ENCODE peak calls at places on chromosomes 1 and 21, in six cellular contexts. G, Q, V, Y, L and O are unnamed samples.

GRCh38 chr1:148315081-148315811 is 163.2 kb upstream of the NBPF11 start:
- DNase-seq in G (no peak), Q (no peak), V (no peak), Y (peak; percentile 62), L (no peak), O (peak; percentile 70)

GRCh38 chr1:92315766-92316413 is 17.0 kb downstream of the RPAP2 start:
- DNase-seq in G (peak; percentile 68), Q (no peak), V (no peak), Y (no peak), L (no peak), O (no peak)

GRCh38 chr21:42539931-42540343 is 26.3 kb downstream of the SLC37A1 start:
- DNase-seq in G (no peak), Q (no peak), V (peak; percentile 44), Y (peak; percentile 15), L (no peak), O (no peak)

GRCh38 chr1:162372159-162373071 is 4.2 kb downstream of the SPATA46 start:
- DNase-seq in G (no peak), Q (no peak), V (no peak), Y (no peak), L (no peak), O (no peak)

GRCh38 chr1:21304488-21304887 is 14.2 kb upstream of the ECE1 start:
- DNase-seq in G (no peak), Q (no peak), V (no peak), Y (no peak), L (no peak), O (no peak)

GRCh38 chr1:228364068-228364705 is 42.4 kb downstream of the TRIM11 start:
- DNase-seq in G (no peak), Q (no peak), V (peak; percentile 2), Y (no peak), L (no peak), O (no peak)

GRCh38 chr1:153800516-153800915 is 25.3 kb downstream of the SLC27A3 start:
- DNase-seq in G (no peak), Q (no peak), V (no peak), Y (no peak), L (no peak), O (no peak)

GRCh38 chr1:174165471-174166137 is 6.3 kb downstream of the RABGAP1L start:
- DNase-seq in G (no peak), Q (peak; percentile 37), V (no peak), Y (no peak), L (no peak), O (no peak)

GRCh38 chr1:208242829-208243521 is 1.2 kb downstream of the PLXNA2 start:
- DNase-seq in G (no peak), Q (no peak), V (peak; percentile 45), Y (peak; percentile 48), L (no peak), O (no peak)

GRCh38 chr1:31116022-31116421 is 50.5 kb upstream of the PUM1 start:
- DNase-seq in G (no peak), Q (no peak), V (no peak), Y (no peak), L (no peak), O (no peak)